ENCODE peak calls at places on chromosomes 5 and 9, in five cellular contexts. J is WERI-Rb-1, F is smooth muscle cell of the brain vasculature, B is psoas muscle, I is HFFc6. L is an unnamed sample.

GRCh38 chr5:111399113-111399512 is 113.2 kb downstream of the STARD4 start:
- DNase-seq in J (no peak), B (no peak), I (no peak), F (no peak), L (no peak)

GRCh38 chr9:101530076-101530711 is 3.5 kb upstream of the RNF20 start:
- DNase-seq in B (peak), J (peak), F (peak), I (peak), L (peak)

GRCh38 chr5:77463905-77464304 is 28.2 kb downstream of the WDR41 start:
- DNase-seq in F (no peak), I (no peak), B (no peak), J (no peak), L (peak)

GRCh38 chr5:56950626-56951130 is 1.2 kb downstream of the MIER3 start:
- DNase-seq in B (peak), I (peak), F (no peak), J (no peak), L (peak)

GRCh38 chr9:18459958-18460584 is 13.9 kb upstream of the ADAMTSL1 start:
- DNase-seq in F (no peak), J (no peak), I (peak), B (no peak), L (peak)

GRCh38 chr5:154237946-154238345 is 47.4 kb downstream of the GALNT10 start:
- DNase-seq in I (no peak), J (no peak), B (no peak), F (no peak), L (no peak)

GRCh38 chr9:133351908-133352634 is 4.1 kb downstream of the RPL7A start:
- DNase-seq in B (no peak), J (peak), F (no peak), I (peak), L (peak)

GRCh38 chr9:116096853-116097252 is 56.7 kb upstream of the PAPPA start:
- DNase-seq in I (no peak), J (no peak), B (no peak), F (no peak), L (no peak)

GRCh38 chr5:78553578-78553977 is 95.0 kb downstream of the LHFPL2 start:
- DNase-seq in J (no peak), B (no peak), I (no peak), F (no peak), L (no peak)

GRCh38 chr5:96293966-96294886 is 138.8 kb downstream of the PCSK1 start:
- DNase-seq in J (no peak), B (no peak), F (no peak), I (peak), L (no peak)

GRCh38 chr5:149264432-149265069 is 7.1 kb upstream of the AFAP1L1 start:
- DNase-seq in F (no peak), J (peak), I (no peak), B (no peak), L (no peak)

GRCh38 chr9:132546148-132547051 is 36.0 kb upstream of the BARHL1 start:
- DNase-seq in J (peak), I (no peak), B (peak), F (peak), L (peak)

GRCh38 chr9:133634024-133634691 is 2.0 kb upstream of the DBH start:
- DNase-seq in F (no peak), B (peak), J (no peak), I (no peak), L (no peak)

GRCh38 chr9:87336914-87337333 is 160.7 kb upstream of the DAPK1 start:
- DNase-seq in J (peak), F (peak), B (no peak), I (peak), L (peak)

GRCh38 chr5:55816342-55816741 is 34.8 kb upstream of the IL31RA start:
- DNase-seq in B (no peak), I (peak), J (no peak), F (peak), L (peak)

GRCh38 chr9:82127993-82128710 is 139.6 kb downstream of the SPATA31D1 start:
- DNase-seq in J (no peak), F (no peak), I (no peak), B (no peak), L (no peak)

GRCh38 chr5:96053063-96053735 is 91.5 kb upstream of the ELL2 start:
- DNase-seq in I (no peak), J (no peak), B (no peak), F (no peak), L (no peak)

GRCh38 chr5:18195910-18196309 is 561.6 kb downstream of the TAF11L14 start:
- DNase-seq in B (no peak), J (no peak), I (no peak), F (no peak), L (no peak)

GRCh38 chr5:143192191-143192880 is 211.2 kb downstream of the NR3C1 start:
- DNase-seq in B (no peak), F (no peak), I (no peak), J (no peak), L (no peak)

GRCh38 chr5:116572375-116573278 is 2.0 kb downstream of the SEMA6A start:
- DNase-seq in I (no peak), J (peak), B (peak), F (no peak), L (peak)

GRCh38 chr5:7679663-7680062 is 171.3 kb downstream of the CFAP90 start:
- DNase-seq in I (no peak), J (no peak), B (no peak), F (no peak), L (no peak)

GRCh38 chr9:83932851-83933250 is 11.6 kb upstream of the KIF27 start:
- DNase-seq in B (no peak), I (no peak), F (no peak), J (no peak), L (no peak)